ENCODE peak calls at places on chromosome 7, in seven cellular contexts. I, X, Y, P, D, J and W are unnamed samples.

GRCh38 chr7:110454713-110455112 is 636.2 kb upstream of the LRRN3 start:
- DNase-seq in I (no peak), X (no peak), Y (no peak), P (no peak), D (no peak), J (no peak), W (no peak)

GRCh38 chr7:130701650-130702049 is 15.3 kb upstream of the TSGA13 start:
- DNase-seq in I (no peak), X (no peak), Y (no peak), P (no peak), D (no peak), J (no peak), W (no peak)

GRCh38 chr7:4715385-4715770 is 33.3 kb downstream of the FOXK1 start:
- DNase-seq in I (no peak), X (peak; percentile 88), Y (no peak), P (peak; percentile 69), D (no peak), J (no peak), W (peak; percentile 64)

GRCh38 chr7:9900339-9900738 is 1073.3 kb upstream of the PHF14 start:
- DNase-seq in I (no peak), X (no peak), Y (no peak), P (no peak), D (no peak), J (no peak), W (no peak)

GRCh38 chr7:82247814-82248433 is 195.7 kb downstream of the CACNA2D1 start:
- DNase-seq in I (peak; percentile 39), X (peak; percentile 7), Y (no peak), P (no peak), D (no peak), J (no peak), W (no peak)

GRCh38 chr7:48048113-48048512 is 12.8 kb downstream of the C7orf57 start:
- DNase-seq in I (no peak), X (no peak), Y (no peak), P (no peak), D (no peak), J (no peak), W (peak; percentile 32)

GRCh38 chr7:21543528-21544302 is 876 bp downstream of the DNAH11 start:
- DNase-seq in I (peak; percentile 71), X (no peak), Y (no peak), P (peak; percentile 6), D (peak; percentile 17), J (no peak), W (peak; percentile 19)

GRCh38 chr7:30143748-30144251 is 9.0 kb downstream of the MTURN start:
- DNase-seq in I (no peak), X (peak; percentile 62), Y (no peak), P (no peak), D (no peak), J (no peak), W (no peak)

GRCh38 chr7:17474724-17475344 is 176.4 kb downstream of the AHR start:
- DNase-seq in I (peak; percentile 52), X (no peak), Y (peak; percentile 51), P (no peak), D (no peak), J (no peak), W (peak; percentile 25)

GRCh38 chr7:137462074-137462715 is 118.7 kb upstream of the PTN start:
- DNase-seq in I (no peak), X (peak; percentile 63), Y (no peak), P (no peak), D (no peak), J (no peak), W (no peak)

GRCh38 chr7:135801045-135801693 is 52.6 kb upstream of the FAM180A start:
- DNase-seq in I (peak; percentile 83), X (peak; percentile 74), Y (no peak), P (peak; percentile 76), D (peak; percentile 61), J (peak; percentile 49), W (peak; percentile 80)

GRCh38 chr7:46071076-46071475 is 150.0 kb upstream of the IGFBP3 start:
- DNase-seq in I (no peak), X (no peak), Y (no peak), P (no peak), D (no peak), J (no peak), W (peak; percentile 38)

GRCh38 chr7:149427096-149427680 is 33.7 kb downstream of the ZNF777 start:
- DNase-seq in I (peak; percentile 21), X (no peak), Y (no peak), P (peak; percentile 6), D (no peak), J (no peak), W (no peak)

GRCh38 chr7:4129481-4130122 is 552.5 kb upstream of the FOXK1 start:
- DNase-seq in I (no peak), X (no peak), Y (no peak), P (no peak), D (no peak), J (no peak), W (no peak)

GRCh38 chr7:143008007-143008901 is 18.7 kb downstream of the OR9A2 start:
- DNase-seq in I (peak; percentile 80), X (peak; percentile 41), Y (peak; percentile 86), P (peak; percentile 50), D (peak; percentile 79), J (peak; percentile 96), W (peak; percentile 59)

GRCh38 chr7:101137651-101138148 is 10.8 kb downstream of the SERPINE1 start:
- DNase-seq in I (no peak), X (no peak), Y (no peak), P (no peak), D (no peak), J (no peak), W (peak; percentile 66)

GRCh38 chr7:66837007-66837406 is 84.0 kb upstream of the TMEM248 start:
- DNase-seq in I (peak; percentile 85), X (peak; percentile 34), Y (peak; percentile 83), P (peak; percentile 13), D (no peak), J (peak; percentile 79), W (no peak)

GRCh38 chr7:158093156-158093796 is 494.3 kb downstream of the PTPRN2 start:
- DNase-seq in I (no peak), X (no peak), Y (peak; percentile 15), P (no peak), D (no peak), J (no peak), W (no peak)

GRCh38 chr7:29806131-29806792 is at the start of gene WIPF3:
- DNase-seq in I (peak; percentile 49), X (no peak), Y (peak; percentile 72), P (peak; percentile 9), D (peak; percentile 55), J (peak; percentile 80), W (peak; percentile 66)

DNA sequence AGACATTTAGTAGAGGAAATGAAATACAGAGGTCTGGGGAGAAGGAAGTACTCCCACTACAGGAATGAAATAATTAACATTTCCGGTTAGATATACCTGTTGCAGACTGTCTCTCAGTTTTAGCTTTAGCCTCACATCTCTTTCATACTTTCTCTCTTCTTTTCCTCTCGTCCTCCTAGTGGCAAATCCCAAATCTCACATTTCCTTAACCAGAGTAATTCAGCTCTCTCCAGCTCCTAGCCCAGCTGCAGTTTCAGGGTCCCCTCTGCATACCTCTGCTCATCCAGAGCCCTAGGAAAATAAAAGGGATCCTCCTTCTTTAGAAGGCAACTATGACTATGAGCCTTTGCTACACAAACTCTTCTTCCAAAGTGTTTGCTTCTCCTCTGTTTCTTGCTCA is 643.2 kb downstream of the PHTF2 start:
- DNase-seq in I (peak; percentile 20), X (no peak), Y (no peak), P (no peak), D (no peak), J (no peak), W (no peak)
- H3K4me1 ChIP-seq in I (no peaks in the 10 kb centered on the region), X (peaks cover 6% of the 10 kb centered on the region), Y (no peaks in the 10 kb centered on the region), P (peaks cover 1% of the 10 kb centered on the region), D (peaks cover 3% of the 10 kb centered on the region), J (no peaks in the 10 kb centered on the region), W (peaks cover 4% of the 10 kb centered on the region)

DNA sequence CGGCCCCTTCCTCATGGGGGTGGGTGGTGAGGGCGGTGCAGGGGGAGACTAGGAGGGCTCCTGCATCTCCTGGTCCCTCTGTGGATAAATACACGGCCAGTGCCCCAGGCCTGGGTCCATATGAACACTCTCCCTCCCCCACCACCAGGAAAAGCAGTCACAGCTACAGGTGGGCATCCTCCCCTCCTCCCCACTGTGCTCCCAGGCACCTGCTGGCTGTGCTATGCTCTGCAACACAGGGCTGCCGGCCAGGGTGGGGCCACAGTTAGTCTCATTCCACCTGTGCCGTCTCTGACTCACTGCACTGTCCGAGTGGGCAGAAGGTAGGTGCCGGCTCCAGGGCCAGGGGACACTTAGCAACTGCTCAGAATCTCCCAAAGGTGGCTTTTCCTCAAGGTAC is 87.3 kb upstream of the INSIG1 start:
- DNase-seq in I (no peak), X (no peak), Y (no peak), P (no peak), D (no peak), J (no peak), W (peak; percentile 34)
- H4K8ac ChIP-seq in I (no peak overlapping the region), X (no peak overlapping the region), Y (no peak overlapping the region), P (no peak overlapping the region), D (peak overlapping the region; percentile 53), J (peak overlapping the region; percentile 1), W (no peak overlapping the region)

DNA sequence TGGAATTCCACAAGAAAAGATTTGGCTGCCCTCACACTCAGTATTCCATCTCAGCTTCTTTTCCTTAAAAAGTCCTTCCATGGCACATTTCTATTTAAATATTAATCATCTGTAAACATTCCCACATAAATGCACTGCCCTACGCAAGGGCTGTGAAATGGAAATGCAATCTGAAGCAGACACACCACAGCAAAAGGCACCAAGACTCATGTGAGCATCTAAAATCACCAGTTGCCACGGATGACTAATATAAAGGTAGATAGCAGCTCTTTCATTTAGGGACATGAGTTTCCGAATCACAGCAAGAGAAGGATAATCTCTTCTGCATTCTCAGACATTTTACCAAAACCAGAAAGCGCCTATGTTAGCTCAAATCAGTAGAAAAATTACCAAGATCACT is 31.6 kb downstream of the COA1 start:
- DNase-seq in I (no peak), X (peak; percentile 63), Y (no peak), P (no peak), D (no peak), J (no peak), W (no peak)
- H3K27ac ChIP-seq in I (no peak overlapping the region), X (no peak overlapping the region), Y (no peak overlapping the region), P (no peak overlapping the region), D (no peak overlapping the region), J (no peak overlapping the region), W (no peak overlapping the region)

GRCh38 chr7:55507743-55508142 is 64.6 kb downstream of the VOPP1 start:
- DNase-seq in I (no peak), X (no peak), Y (no peak), P (no peak), D (no peak), J (no peak), W (no peak)

GRCh38 chr7:55508301-55509011 is 63.8 kb downstream of the VOPP1 start:
- DNase-seq in I (no peak), X (peak; percentile 9), Y (no peak), P (no peak), D (no peak), J (no peak), W (peak; percentile 79)

GRCh38 chr7:55509322-55509721 is 63.0 kb downstream of the VOPP1 start:
- DNase-seq in I (peak; percentile 13), X (peak; percentile 83), Y (no peak), P (peak; percentile 90), D (no peak), J (no peak), W (peak; percentile 16)

GRCh38 chr7:55512635-55513034 is 59.7 kb downstream of the VOPP1 start:
- DNase-seq in I (no peak), X (no peak), Y (no peak), P (no peak), D (no peak), J (no peak), W (no peak)

DNA sequence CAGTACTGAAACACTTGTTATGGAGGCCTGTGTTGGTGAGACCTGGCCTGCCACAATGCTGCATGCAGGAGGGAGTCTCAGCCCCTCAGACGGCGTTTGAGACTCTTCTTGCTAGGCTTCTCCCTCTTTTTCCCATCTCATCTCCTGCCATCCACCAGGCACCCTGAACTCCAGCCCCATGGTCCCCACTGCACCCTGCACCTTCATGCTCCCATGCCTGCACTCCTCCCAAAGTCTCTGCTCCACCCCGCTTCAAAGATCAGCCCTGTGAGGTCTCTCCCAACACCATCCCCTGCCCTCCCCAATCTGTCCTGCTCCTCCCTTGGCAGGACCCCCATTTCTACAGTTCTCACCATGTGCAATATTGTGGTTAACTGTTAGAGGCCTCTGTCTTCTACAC is 61.7 kb downstream of the VOPP1 start:
- DNase-seq in I (no peak), X (no peak), Y (no peak), P (no peak), D (no peak), J (no peak), W (no peak)
- H3K4me1 ChIP-seq in I (no peaks in the 10 kb centered on the region), X (peaks cover 14% of the 10 kb centered on the region), Y (peaks cover 7% of the 10 kb centered on the region), P (peaks cover 14% of the 10 kb centered on the region), D (no peaks in the 10 kb centered on the region), J (peaks cover 5% of the 10 kb centered on the region), W (peaks cover 2% of the 10 kb centered on the region)